ENCODE peak calls at places on chromosomes 13 and 19, in six cellular contexts. U is neuronal stem cell, Y is trophoblast cell, V is H9, W is IMR-90, L is H1. O is an unnamed sample.

GRCh38 chr13:32272021-32272695 is 43.0 kb downstream of the ZAR1L start:
- DNase-seq in U (no peak), Y (peak; percentile 78), V (no peak), W (no peak), L (no peak), O (no peak)

GRCh38 chr13:50378513-50378970 is 363.3 kb downstream of the KCNRG start:
- DNase-seq in U (no peak), Y (no peak), V (no peak), W (no peak), L (no peak), O (no peak)

GRCh38 chr19:47471733-47472457 is at the start of gene SLC8A2:
- DNase-seq in U (peak; percentile 94), Y (peak; percentile 40), V (peak; percentile 95), W (peak; percentile 77), L (peak; percentile 70), O (peak; percentile 91)

GRCh38 chr13:49651775-49652690 is 23.7 kb downstream of the ARL11 start:
- DNase-seq in U (no peak), Y (no peak), V (no peak), W (no peak), L (no peak), O (no peak)

GRCh38 chr19:15118248-15118647 is 11.0 kb downstream of the SYDE1 start:
- DNase-seq in U (no peak), Y (peak; percentile 75), V (no peak), W (no peak), L (no peak), O (no peak)

GRCh38 chr13:97978661-97979450 is 25.4 kb downstream of the IPO5 start:
- DNase-seq in U (peak; percentile 61), Y (peak; percentile 12), V (no peak), W (peak; percentile 28), L (no peak), O (peak; percentile 37)

GRCh38 chr19:45553464-45553863 is 31.1 kb downstream of the OPA3 start:
- DNase-seq in U (no peak), Y (peak; percentile 69), V (peak; percentile 87), W (no peak), L (peak; percentile 70), O (no peak)

GRCh38 chr13:99978781-99979452 is 2.7 kb upstream of the ZIC2 start:
- DNase-seq in U (no peak), Y (no peak), V (peak; percentile 91), W (no peak), L (no peak), O (no peak)

GRCh38 chr19:41886761-41887710 is 4.1 kb downstream of the ARHGEF1 start:
- DNase-seq in U (no peak), Y (no peak), V (no peak), W (no peak), L (no peak), O (no peak)

GRCh38 chr13:109151696-109152095 is 522.3 kb downstream of the MYO16 start:
- DNase-seq in U (no peak), Y (no peak), V (no peak), W (no peak), L (no peak), O (peak; percentile 85)

GRCh38 chr13:98346904-98347636 is 170.0 kb upstream of the RNF113B start:
- DNase-seq in U (no peak), Y (no peak), V (no peak), W (no peak), L (no peak), O (no peak)

GRCh38 chr19:41696402-41697197 is 8.5 kb upstream of the CEACAM7 start:
- DNase-seq in U (no peak), Y (peak; percentile 14), V (peak; percentile 35), W (no peak), L (no peak), O (no peak)

GRCh38 chr19:45442927-45443461 is 19.3 kb upstream of the ERCC1 start:
- DNase-seq in U (no peak), Y (peak; percentile 100), V (peak; percentile 68), W (peak; percentile 59), L (no peak), O (peak; percentile 83)

GRCh38 chr13:109156181-109156935 is 526.9 kb downstream of the MYO16 start:
- DNase-seq in U (no peak), Y (peak; percentile 93), V (no peak), W (peak; percentile 86), L (no peak), O (peak; percentile 85)

GRCh38 chr13:49185264-49185663 is 34.9 kb upstream of the MLNR start:
- DNase-seq in U (no peak), Y (peak; percentile 36), V (no peak), W (peak; percentile 36), L (no peak), O (peak; percentile 39)

GRCh38 chr13:48232420-48233096 is 448 bp upstream of the ITM2B start:
- DNase-seq in U (no peak), Y (peak; percentile 90), V (no peak), W (no peak), L (no peak), O (no peak)

GRCh38 chr19:45177817-45178261 is at the start of gene TRAPPC6A:
- DNase-seq in U (no peak), Y (peak; percentile 93), V (no peak), W (peak; percentile 70), L (no peak), O (peak; percentile 89)

GRCh38 chr13:101552797-101553196 is 100.3 kb downstream of the ITGBL1 start:
- DNase-seq in U (no peak), Y (peak; percentile 37), V (no peak), W (peak; percentile 55), L (no peak), O (peak; percentile 54)

GRCh38 chr19:42207767-42208259 is 9.7 kb downstream of the DEDD2 start:
- DNase-seq in U (no peak), Y (peak; percentile 29), V (no peak), W (peak; percentile 89), L (no peak), O (peak; percentile 89)

GRCh38 chr19:4759388-4760284 is 31.9 kb upstream of the FEM1A start:
- DNase-seq in U (peak; percentile 95), Y (peak; percentile 90), V (peak; percentile 98), W (peak; percentile 79), L (peak; percentile 89), O (peak; percentile 90)
- H3K9ac ChIP-seq in U (peak overlapping the region; percentile 26), Y (no peak overlapping the region), V (no peak overlapping the region), W (no peak overlapping the region), L (no peak overlapping the region), O (peak overlapping the region; percentile 18)

GRCh38 chr13:36297600-36298338 is at the start of gene CCDC169:
- DNase-seq in U (peak; percentile 65), Y (peak; percentile 87), V (peak; percentile 93), W (peak; percentile 51), L (peak; percentile 83), O (peak; percentile 79)
- H3K23ac ChIP-seq in U (peak within 1 kb of the TSS; percentile 75), Y (no peak within 1 kb of the TSS), V (no peak within 1 kb of the TSS), W (peak within 1 kb of the TSS; percentile 94), L (no peak within 1 kb of the TSS), O (no peak within 1 kb of the TSS)

GRCh38 chr19:49920624-49921363 is 8.2 kb upstream of the ATF5 start:
- DNase-seq in U (no peak), Y (no peak), V (no peak), W (no peak), L (no peak), O (no peak)
- H4K91ac ChIP-seq in U (no peak overlapping the region), Y (no peak overlapping the region), V (no peak overlapping the region), W (no peak overlapping the region), L (no peak overlapping the region), O (no peak overlapping the region)

GRCh38 chr19:4980087-4980486 is 11.2 kb downstream of the KDM4B start:
- DNase-seq in U (no peak), Y (peak; percentile 98), V (no peak), W (no peak), L (no peak), O (no peak)

GRCh38 chr19:4974855-4975469 is 6.0 kb downstream of the KDM4B start:
- DNase-seq in U (no peak), Y (peak; percentile 74), V (no peak), W (no peak), L (no peak), O (peak; percentile 65)

GRCh38 chr19:4979211-4979807 is 10.4 kb downstream of the KDM4B start:
- DNase-seq in U (no peak), Y (no peak), V (no peak), W (no peak), L (no peak), O (no peak)

GRCh38 chr19:4976412-4977298 is 7.7 kb downstream of the KDM4B start:
- DNase-seq in U (no peak), Y (peak; percentile 91), V (peak; percentile 64), W (peak; percentile 98), L (no peak), O (peak; percentile 99)

DNA sequence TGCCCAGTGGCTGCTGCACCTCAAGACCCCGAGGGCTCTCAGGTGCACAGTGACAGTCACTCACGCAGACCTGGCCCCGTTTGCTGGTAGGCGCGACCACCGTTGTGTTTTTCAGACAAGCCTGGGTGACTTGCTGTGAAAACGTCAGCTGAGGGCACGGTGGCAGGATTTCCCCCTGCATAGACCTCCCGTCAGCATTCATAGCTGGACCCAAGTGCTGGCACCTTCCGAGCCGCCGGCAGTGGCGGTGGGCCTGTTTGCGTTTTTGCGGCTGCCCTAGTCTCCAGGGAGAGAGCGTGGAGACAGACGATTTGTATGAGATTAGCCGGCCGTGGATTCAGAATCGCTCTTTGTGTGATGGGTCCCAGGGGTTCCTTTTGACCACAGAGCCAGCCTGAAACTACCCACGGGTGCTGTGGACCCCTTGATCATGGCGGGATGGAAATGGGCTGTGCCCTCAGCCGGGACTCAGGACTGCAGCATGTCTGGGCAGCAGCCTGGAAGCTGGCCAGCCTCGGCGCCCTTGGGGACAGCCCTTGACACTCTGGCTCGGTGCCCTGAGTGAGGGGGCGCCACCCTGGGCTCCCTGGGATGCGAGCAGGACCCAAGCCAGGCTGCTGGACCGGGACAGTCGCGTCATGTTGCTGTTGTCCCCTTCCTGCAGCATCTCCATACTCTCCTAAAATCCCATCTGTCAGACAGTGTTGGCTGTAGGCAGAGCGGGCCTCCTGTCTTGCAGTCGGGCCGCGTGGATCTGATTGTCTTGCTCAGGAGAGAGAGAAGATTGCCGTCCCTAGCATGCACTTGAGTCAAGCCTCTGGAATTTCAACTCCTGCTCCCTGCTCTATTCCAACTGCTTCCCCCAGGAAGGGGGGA is 8.6 kb downstream of the KDM4B start:
- DNase-seq in U (no peak), Y (peak; percentile 76), V (no peak), W (peak; percentile 95), L (no peak), O (peak; percentile 92)
- H3K9ac ChIP-seq in U (peak overlapping the region; percentile 78), Y (peak overlapping the region; percentile 30), V (no peak overlapping the region), W (peak overlapping the region; percentile 45), L (no peak overlapping the region), O (peak overlapping the region; percentile 88)

GRCh38 chr19:51329411-51329810 is 12.5 kb downstream of the VSIG10L start:
- DNase-seq in U (no peak), Y (no peak), V (no peak), W (no peak), L (no peak), O (no peak)
- H3K23ac ChIP-seq in U (no peak overlapping the region), Y (no peak overlapping the region), V (no peak overlapping the region), W (no peak overlapping the region), L (no peak overlapping the region), O (no peak overlapping the region)

GRCh38 chr19:2429917-2430570 is 2.7 kb upstream of the TIMM13 start:
- DNase-seq in U (no peak), Y (no peak), V (no peak), W (no peak), L (no peak), O (no peak)

GRCh38 chr19:2426661-2427322 is 594 bp downstream of the TIMM13 start:
- DNase-seq in U (peak; percentile 63), Y (peak; percentile 33), V (peak; percentile 70), W (peak; percentile 14), L (no peak), O (peak; percentile 49)

GRCh38 chr19:2428027-2428690 is 773 bp upstream of the TIMM13 start:
- DNase-seq in U (no peak), Y (peak; percentile 29), V (peak; percentile 77), W (peak; percentile 8), L (no peak), O (no peak)

GRCh38 chr19:2427323-2428026 is at the start of gene TIMM13:
- DNase-seq in U (peak; percentile 98), Y (peak; percentile 100), V (peak; percentile 98), W (peak; percentile 95), L (peak; percentile 95), O (peak; percentile 97)

GRCh38 chr19:2428756-2429711 is 1.6 kb upstream of the TIMM13 start:
- DNase-seq in U (no peak), Y (no peak), V (peak; percentile 54), W (no peak), L (no peak), O (no peak)
- H4K91ac ChIP-seq in U (no peak overlapping the region), Y (no peak overlapping the region), V (peak overlapping the region; percentile 3), W (no peak overlapping the region), L (no peak overlapping the region), O (peak overlapping the region; percentile 40)